ENCODE peak calls at places on chromosome X, in four cellular contexts. K is left kidney, T is activated T-cell treated with anti-CD3 and anti-CD28 coated beads for 1 hour, C is heart right ventricle. U is an unnamed sample.

GRCh38 chrX:29902004-29902403 is 313.4 kb upstream of the MAGEB2 start:
- DNase-seq in T (no peak), K (no peak), C (no peak), U (no peak)

GRCh38 chrX:275967-276587 is 5.1 kb upstream of the PLCXD1 start:
- DNase-seq in C (peak; percentile 78), K (peak; percentile 79), T (peak; percentile 30), U (no peak)

GRCh38 chrX:87621697-87622096 is 104.1 kb downstream of the KLHL4 start:
- DNase-seq in T (no peak), C (peak; percentile 3), K (peak; percentile 26), U (no peak)

GRCh38 chrX:13923289-13923688 is 106.4 kb upstream of the GPM6B start:
- DNase-seq in C (no peak), K (no peak), T (no peak), U (no peak)

GRCh38 chrX:132094169-132094568 is 33.7 kb downstream of the FRMD7 start:
- DNase-seq in C (no peak), T (no peak), K (no peak), U (no peak)

GRCh38 chrX:70044541-70045245 is 5.0 kb downstream of the AWAT2 start:
- DNase-seq in T (no peak), C (no peak), K (no peak), U (no peak)

GRCh38 chrX:1391707-1392375 is at the start of gene SLC25A6:
- DNase-seq in T (peak; percentile 99), K (peak; percentile 99), C (peak; percentile 99), U (no peak)

GRCh38 chrX:46941341-46941740 is 29.1 kb downstream of the JADE3 start:
- DNase-seq in K (no peak), T (no peak), C (no peak), U (no peak)

GRCh38 chrX:44785652-44786051 is 58.2 kb upstream of the DUSP21 start:
- DNase-seq in K (no peak), C (no peak), T (no peak), U (no peak)

GRCh38 chrX:37347420-37347819 is 1.7 kb upstream of the PRRG1 start:
- DNase-seq in T (no peak), K (peak; percentile 15), C (no peak), U (no peak)

U was measured in NCI-H1092 treated with DMSO at 0.1 percent for 48 hours.